ENCODE peak calls at places on chromosomes 6 and 20, in four cellular contexts. G is SK-N-SH, I is H1, R is K562. M is an unnamed sample.

GRCh38 chr6:121619013-121619412 is 183.6 kb downstream of the GJA1 start:
- DNase-seq in R (no peak), G (no peak), I (peak), M (peak)

GRCh38 chr6:104943781-104944180 is 13.1 kb upstream of the LIN28B start:
- DNase-seq in R (peak), I (no peak), G (no peak), M (no peak)

GRCh38 chr6:43699564-43700186 is 12.1 kb upstream of the MRPS18A start:
- DNase-seq in G (no peak), R (no peak), I (no peak), M (no peak)

GRCh38 chr6:125511809-125512341 is 210.1 kb upstream of the HDDC2 start:
- DNase-seq in R (no peak), I (no peak), G (no peak), M (no peak)

GRCh38 chr6:16747232-16748027 is 13.8 kb downstream of the ATXN1 start:
- DNase-seq in G (no peak), R (no peak), I (no peak), M (no peak)

GRCh38 chr20:38748863-38749153 is 548 bp downstream of the ACTR5 start:
- DNase-seq in R (peak), I (no peak), G (no peak), M (no peak)

GRCh38 chr6:158205220-158205944 is 37.2 kb downstream of the GTF2H5 start:
- DNase-seq in G (no peak), R (peak), I (no peak), M (peak)

GRCh38 chr6:160678230-160678629 is 14.2 kb upstream of the LPA start:
- DNase-seq in G (no peak), I (no peak), R (no peak), M (no peak)

GRCh38 chr6:37732688-37733087 is 35.0 kb upstream of the MDGA1 start:
- DNase-seq in G (no peak), R (peak), I (no peak), M (peak)

GRCh38 chr6:113359155-113360140 is 497.7 kb upstream of the MARCKS start:
- DNase-seq in I (no peak), G (peak), R (no peak), M (no peak)
- TF ChIP-seq TEAD4 in I (no peak), G (no peak), R (no peak), M (no peak)

GRCh38 chr20:58483470-58483869 is 31.7 kb downstream of the APCDD1L start:
- DNase-seq in I (no peak), R (no peak), G (no peak), M (no peak)
- TF ChIP-seq TEAD4 in I (no peak), R (no peak), G (no peak), M (no peak)

GRCh38 chr6:41935190-41935569 is 6.4 kb downstream of the CCND3 start:
- DNase-seq in R (no peak), G (no peak), I (no peak), M (no peak)

GRCh38 chr6:41936073-41936837 is 5.4 kb downstream of the CCND3 start:
- DNase-seq in R (peak), G (peak), I (no peak), M (peak)

GRCh38 chr6:41934278-41935189 is 7.1 kb downstream of the CCND3 start:
- DNase-seq in I (no peak), G (no peak), R (no peak), M (no peak)

GRCh38 chr6:41937472-41937871 is 4.1 kb downstream of the CCND3 start:
- DNase-seq in R (no peak), G (no peak), I (no peak), M (no peak)

GRCh38 chr6:41935685-41936072 is 5.9 kb downstream of the CCND3 start:
- DNase-seq in G (no peak), I (no peak), R (no peak), M (peak)
- TF ChIP-seq TEAD4 in G (no peak), I (no peak), R (no peak), M (no peak)

GRCh38 chr6:122657601-122658000 is 47.4 kb downstream of the PKIB start:
- DNase-seq in R (no peak), G (no peak), I (no peak), M (no peak)
- TF ChIP-seq TEAD4 in R (no peak), G (no peak), I (no peak), M (no peak)

GRCh38 chr20:53949319-53949839 is 121.0 kb downstream of the BCAS1 start:
- DNase-seq in R (no peak), G (no peak), I (no peak), M (no peak)
- TF ChIP-seq TEAD4 in R (no peak), G (no peak), I (no peak), M (no peak)

GRCh38 chr6:170129691-170130171 is 161.1 kb downstream of the DLL1 start:
- DNase-seq in R (no peak), G (peak), I (no peak), M (no peak)
- TF ChIP-seq TEAD4 in R (no peak), G (no peak), I (no peak), M (no peak)

DNA sequence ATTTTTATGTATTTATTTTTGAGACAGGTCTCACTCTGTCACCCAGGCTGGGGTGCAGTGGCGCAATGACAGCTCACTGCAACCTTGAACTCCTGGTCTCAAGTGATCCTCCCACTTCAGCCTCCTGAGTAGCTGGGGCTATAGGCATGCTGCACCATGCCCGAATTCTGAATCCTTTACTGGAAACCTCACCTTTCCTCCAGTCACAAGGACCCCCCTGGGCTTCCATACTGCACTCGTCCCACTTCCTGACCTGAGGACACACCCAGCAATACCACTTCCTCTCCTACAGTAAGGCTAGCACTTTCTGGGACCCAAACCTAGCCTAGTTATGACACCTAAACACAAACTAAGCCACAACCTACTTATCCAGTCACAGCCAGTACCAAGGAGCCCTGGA is 68.3 kb downstream of the FAM217A start:
- DNase-seq in G (no peak), R (peak), I (no peak), M (no peak)
- TF ChIP-seq TEAD4 in G (no peak), R (no peak), I (no peak), M (no peak)

DNA sequence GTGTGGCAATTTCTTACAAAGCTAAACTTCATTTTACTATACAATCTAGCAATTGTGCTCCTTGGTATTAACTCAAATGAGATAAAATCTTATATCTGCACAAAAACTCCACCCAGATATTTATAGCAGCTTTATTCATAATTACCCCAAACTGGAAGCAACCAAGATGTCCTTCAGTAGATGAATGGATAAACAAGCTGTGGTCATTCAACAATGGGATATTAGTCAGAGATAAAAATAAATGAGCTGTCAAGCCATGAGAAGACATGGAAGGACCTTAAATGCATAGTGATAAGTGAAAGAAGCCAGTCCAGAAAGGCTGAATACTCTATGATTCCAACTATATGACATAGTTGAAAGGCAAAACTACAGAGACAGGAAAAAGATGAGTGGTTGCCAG is 98.9 kb upstream of the BMP2 start:
- DNase-seq in G (no peak), R (no peak), I (no peak), M (no peak)
- TF ChIP-seq TEAD4 in G (no peak), R (no peak), I (no peak), M (no peak)

M was measured in WTC11.